ENCODE peak calls at places on chromosomes 2 and 18, in seven cellular contexts. X is NCI-H2081; F is T-helper 1 cell; H is effector memory CD4-positive, alpha-beta T cell; E is mucosa of gallbladder; P is T47D; D is foreskin melanocyte. M is an unnamed sample.

GRCh38 chr2:240578488-240578887 is 8.0 kb upstream of the CAPN10 start:
- DNase-seq in X (no peak), F (peak), H (no peak), E (no peak), P (no peak), D (no peak), M (no peak)

GRCh38 chr2:71789556-71790219 is 336.3 kb downstream of the DYSF start:
- DNase-seq in X (no peak), F (no peak), H (no peak), E (no peak), P (no peak), D (no peak), M (no peak)

GRCh38 chr18:63107171-63107850 is 212.3 kb downstream of the BCL2 start:
- DNase-seq in X (peak), F (no peak), H (no peak), E (no peak), P (no peak), D (no peak), M (no peak)

GRCh38 chr18:79599503-79599931 is 80.1 kb upstream of the CTDP1 start:
- DNase-seq in X (no peak), F (no peak), H (no peak), E (no peak), P (peak), D (peak), M (no peak)

GRCh38 chr2:88854528-88854927 is 163.1 kb downstream of the RPIA start:
- DNase-seq in X (no peak), F (no peak), H (no peak), E (no peak), P (no peak), D (no peak), M (no peak)

GRCh38 chr2:11494310-11494709 is 28.3 kb upstream of the E2F6 start:
- DNase-seq in X (no peak), F (no peak), H (no peak), E (no peak), P (no peak), D (no peak), M (no peak)

GRCh38 chr2:39567507-39567906 is 98.2 kb upstream of the TMEM178A start:
- DNase-seq in X (no peak), F (no peak), H (no peak), E (no peak), P (no peak), D (no peak), M (no peak)

GRCh38 chr2:224268441-224268840 is 133.5 kb downstream of the FAM124B start:
- DNase-seq in X (peak), F (no peak), H (no peak), E (no peak), P (no peak), D (no peak), M (no peak)

GRCh38 chr2:27798948-27799645 is 27.6 kb downstream of the MRPL33 start:
- DNase-seq in X (no peak), F (no peak), H (no peak), E (peak), P (no peak), D (peak), M (peak)

GRCh38 chr2:220506466-220506865 is 879.0 kb downstream of the SLC4A3 start:
- DNase-seq in X (no peak), F (no peak), H (no peak), E (no peak), P (no peak), D (no peak), M (no peak)

GRCh38 chr2:206856474-206856873 is 82.8 kb upstream of the CPO start:
- DNase-seq in X (no peak), F (no peak), H (no peak), E (no peak), P (no peak), D (no peak), M (peak)

GRCh38 chr2:237558918-237559645 is 7.3 kb upstream of the PRLH start:
- DNase-seq in X (no peak), F (no peak), H (no peak), E (peak), P (no peak), D (peak), M (no peak)

GRCh38 chr18:62420513-62421209 is 95.6 kb downstream of the TNFRSF11A start:
- DNase-seq in X (no peak), F (no peak), H (peak), E (peak), P (no peak), D (peak), M (no peak)

GRCh38 chr2:170713280-170714155 is 1.6 kb upstream of the SP5 start:
- DNase-seq in X (no peak), F (no peak), H (no peak), E (no peak), P (no peak), D (no peak), M (no peak)

GRCh38 chr2:73981081-73981968 is 3.4 kb upstream of the TET3 start:
- DNase-seq in X (peak), F (no peak), H (no peak), E (no peak), P (no peak), D (no peak), M (no peak)

GRCh38 chr2:159998236-159998635 is 64.2 kb downstream of the PLA2R1 start:
- DNase-seq in X (no peak), F (no peak), H (no peak), E (no peak), P (no peak), D (no peak), M (no peak)

GRCh38 chr2:63699549-63699839 is 110.7 kb downstream of the MDH1 start:
- DNase-seq in X (no peak), F (no peak), H (no peak), E (no peak), P (no peak), D (no peak), M (no peak)

GRCh38 chr2:186426153-186427016 is 59.7 kb upstream of the ZC3H15 start:
- DNase-seq in X (no peak), F (no peak), H (no peak), E (no peak), P (no peak), D (no peak), M (no peak)

GRCh38 chr2:143083636-143084035 is 45.6 kb upstream of the ARHGAP15 start:
- DNase-seq in X (no peak), F (no peak), H (no peak), E (no peak), P (no peak), D (peak), M (no peak)